ENCODE peak calls at places on chromosomes 6 and 20, in seven cellular contexts. Q, G, I, V, P, D and M are unnamed samples.

GRCh38 chr6:108576724-108577123 is 16.0 kb downstream of the FOXO3 start:
- DNase-seq in G (no peak), Q (no peak), I (no peak), P (no peak), V (no peak), D (no peak), M (no peak)

GRCh38 chr6:118551673-118552063 is 3.6 kb downstream of the PLN start:
- DNase-seq in Q (no peak), D (peak), G (no peak), V (no peak), I (no peak), P (no peak), M (no peak)

GRCh38 chr6:31884528-31885035 is 5.8 kb upstream of the SLC44A4 start:
- DNase-seq in P (no peak), V (no peak), D (no peak), I (no peak), G (no peak), Q (no peak), M (no peak)

GRCh38 chr6:156557269-156557885 is 219.8 kb upstream of the ARID1B start:
- DNase-seq in D (peak), G (no peak), Q (no peak), P (peak), V (no peak), I (peak), M (no peak)

GRCh38 chr20:50335866-50336265 is 145.2 kb downstream of the CEBPB start:
- DNase-seq in D (no peak), P (no peak), Q (no peak), G (no peak), I (no peak), V (no peak), M (no peak)

GRCh38 chr6:170434114-170434820 is 118.8 kb downstream of the PSMB1 start:
- DNase-seq in Q (no peak), V (no peak), I (no peak), D (no peak), P (peak), G (no peak), M (peak)

GRCh38 chr20:44610313-44610965 is 28.1 kb downstream of the PKIG start:
- DNase-seq in G (no peak), P (no peak), V (no peak), I (no peak), D (no peak), Q (no peak), M (no peak)

GRCh38 chr20:50191065-50191565 is 485 bp downstream of the CEBPB start:
- DNase-seq in P (no peak), Q (peak), V (peak), I (no peak), G (peak), D (no peak), M (peak)

GRCh38 chr6:109087661-109088264 is 6.9 kb downstream of the SESN1 start:
- DNase-seq in V (no peak), I (peak), Q (no peak), G (no peak), P (no peak), D (no peak), M (no peak)

GRCh38 chr20:64049887-64050260 is 435 bp upstream of the SOX18 start:
- DNase-seq in G (peak), P (no peak), V (peak), Q (no peak), D (no peak), I (no peak), M (no peak)

GRCh38 chr6:148591656-148592055 is 155.2 kb upstream of the UST start:
- DNase-seq in P (no peak), I (no peak), Q (no peak), G (no peak), D (no peak), V (no peak), M (no peak)

GRCh38 chr6:5081955-5082354 is 3.2 kb upstream of the PPP1R3G start:
- DNase-seq in D (peak), G (no peak), Q (no peak), P (no peak), I (no peak), V (no peak), M (no peak)

GRCh38 chr6:109783245-109783990 is 92.3 kb downstream of the FIG4 start:
- DNase-seq in V (no peak), Q (no peak), D (no peak), G (peak), P (peak), I (no peak), M (no peak)

GRCh38 chr6:110656492-110656891 is 158.8 kb downstream of the CDK19 start:
- DNase-seq in P (no peak), Q (peak), G (peak), V (no peak), I (peak), D (no peak), M (no peak)

GRCh38 chr20:33704197-33704924 is 15.7 kb downstream of the PXMP4 start:
- DNase-seq in Q (no peak), P (no peak), G (no peak), D (no peak), V (no peak), I (no peak), M (no peak)

GRCh38 chr6:16174368-16175078 is 45.6 kb downstream of the MYLIP start:
- DNase-seq in P (no peak), Q (no peak), G (no peak), I (no peak), D (no peak), V (no peak), M (no peak)

GRCh38 chr6:130324657-130325056 is 41.2 kb upstream of the TMEM200A start:
- DNase-seq in D (peak), G (no peak), Q (no peak), V (no peak), P (no peak), I (no peak), M (no peak)

GRCh38 chr6:149897015-149897697 is 757 bp downstream of the RAET1E start:
- DNase-seq in Q (no peak), P (no peak), V (peak), D (peak), I (peak), G (peak), M (no peak)

GRCh38 chr6:73180718-73181619 is 44.3 kb downstream of the KHDC1L start:
- DNase-seq in D (peak), I (peak), V (no peak), Q (peak), P (peak), G (peak), M (peak)

GRCh38 chr20:44990425-44990824 is 24.1 kb downstream of the STK4 start:
- DNase-seq in V (no peak), P (no peak), I (no peak), Q (no peak), G (no peak), D (peak), M (no peak)

GRCh38 chr6:109379706-109380105 is 2.6 kb downstream of the CD164 start:
- DNase-seq in I (peak), P (no peak), G (peak), D (peak), Q (no peak), V (no peak), M (no peak)

GRCh38 chr6:111580826-111581505 is 24.7 kb downstream of the TRAF3IP2 start:
- DNase-seq in D (no peak), I (no peak), Q (no peak), G (no peak), V (peak), P (no peak), M (no peak)

GRCh38 chr6:122726649-122727048 is 52.9 kb upstream of the FABP7 start:
- DNase-seq in G (peak), I (no peak), Q (peak), V (no peak), P (peak), D (peak), M (no peak)

GRCh38 chr6:95530176-95530799 is 47.0 kb upstream of the MANEA start:
- DNase-seq in G (no peak), V (no peak), D (no peak), P (no peak), I (no peak), Q (no peak), M (no peak)

GRCh38 chr6:105680131-105680530 is 277.2 kb upstream of the PREP start:
- DNase-seq in P (no peak), G (no peak), Q (no peak), I (no peak), V (no peak), D (no peak), M (no peak)